ENCODE peak calls at places on chromosomes 16 and 17, in seven cellular contexts. U is Peyer's patch, G is PC-3, E is A673, L is adrenal gland, B is transverse colon, R is cardiac fibroblast. N is an unnamed sample.

GRCh38 chr17:48609754-48610281 is 999 bp downstream of the HOXB7 start:
- DNase-seq in B (no peak), G (no peak), L (no peak), R (no peak), E (no peak), U (no peak), N (no peak)

GRCh38 chr16:10817963-10818941 is at the start of gene TVP23A:
- DNase-seq in L (no peak), E (no peak), G (no peak), U (no peak), B (no peak), R (no peak), N (no peak)

GRCh38 chr17:19013226-19013625 is 8.7 kb upstream of the FAM83G start:
- DNase-seq in E (no peak), R (no peak), U (no peak), B (no peak), G (no peak), L (no peak), N (no peak)

GRCh38 chr17:63926164-63926563 is 6.0 kb downstream of the CD79B start:
- DNase-seq in G (no peak), E (no peak), L (no peak), U (no peak), B (no peak), R (no peak), N (no peak)

GRCh38 chr17:80777274-80777673 is 214.4 kb upstream of the CHMP6 start:
- DNase-seq in R (no peak), L (no peak), E (peak), U (no peak), G (no peak), B (no peak), N (no peak)

GRCh38 chr16:6160871-6161270 is 1063.3 kb upstream of the EEF2KMT start:
- DNase-seq in U (no peak), L (no peak), R (no peak), G (no peak), E (no peak), B (no peak), N (no peak)

GRCh38 chr17:44782349-44782850 is 23.6 kb downstream of the ADAM11 start:
- DNase-seq in L (no peak), U (no peak), E (no peak), G (no peak), B (no peak), R (no peak), N (no peak)

GRCh38 chr17:50346313-50347086 is 574 bp downstream of the XYLT2 start:
- DNase-seq in R (no peak), G (peak), U (peak), B (peak), L (peak), E (no peak), N (peak)

GRCh38 chr16:31502981-31503380 is 5.2 kb downstream of the RUSF1 start:
- DNase-seq in U (no peak), R (peak), B (no peak), E (no peak), L (no peak), G (no peak), N (no peak)

GRCh38 chr16:67966549-67967182 is 1.8 kb downstream of the SLC12A4 start:
- DNase-seq in B (no peak), G (no peak), U (no peak), L (peak), R (peak), E (no peak), N (no peak)

GRCh38 chr16:3562914-3563480 is 14.2 kb downstream of the NLRC3 start:
- DNase-seq in U (no peak), G (no peak), B (no peak), L (no peak), E (no peak), R (no peak), N (no peak)

GRCh38 chr17:81867952-81868673 is 3.0 kb downstream of the ARHGDIA start:
- DNase-seq in R (no peak), B (peak), E (no peak), L (no peak), G (no peak), U (no peak), N (no peak)

GRCh38 chr16:180101-180920 is at the start of gene HBQ1:
- DNase-seq in R (peak), E (peak), G (no peak), B (no peak), U (peak), L (no peak), N (no peak)

GRCh38 chr16:8964462-8964861 is 756 bp upstream of the USP7 start:
- DNase-seq in G (no peak), B (no peak), E (no peak), L (no peak), R (no peak), U (no peak), N (no peak)

GRCh38 chr17:69175812-69176517 is 34.3 kb upstream of the ABCA6 start:
- DNase-seq in B (no peak), G (peak), L (no peak), E (peak), U (no peak), R (peak), N (no peak)

GRCh38 chr17:8611135-8611534 is 19.4 kb downstream of the MYH10 start:
- DNase-seq in E (no peak), G (no peak), U (no peak), R (peak), B (no peak), L (no peak), N (no peak)

GRCh38 chr16:67445913-67446907 is 15.3 kb downstream of the HSD11B2 start:
- DNase-seq in E (no peak), G (no peak), B (peak), U (peak), R (no peak), L (no peak), N (no peak)

GRCh38 chr17:66702106-66702936 is 132.6 kb upstream of the CACNG5 start:
- DNase-seq in G (peak), B (no peak), L (no peak), E (no peak), U (no peak), R (peak), N (no peak)

GRCh38 chr17:8894673-8895578 is 27.5 kb upstream of the PIK3R6 start:
- DNase-seq in R (peak), U (peak), G (peak), E (peak), B (peak), L (peak), N (peak)

GRCh38 chr17:78884148-78884870 is 18.7 kb downstream of the CEP295NL start:
- DNase-seq in B (no peak), G (no peak), L (peak), E (no peak), U (no peak), R (no peak), N (no peak)

GRCh38 chr16:4316103-4316731 is 350 bp downstream of the GLIS2 start:
- DNase-seq in L (no peak), R (peak), B (no peak), E (peak), U (no peak), G (peak), N (no peak)

GRCh38 chr17:7260151-7260550 is 2.1 kb downstream of the CLDN7 start:
- DNase-seq in L (no peak), E (no peak), B (peak), U (no peak), G (no peak), R (no peak), N (no peak)

GRCh38 chr16:68070811-68071546 is 14.2 kb upstream of the NFATC3 start:
- DNase-seq in G (no peak), B (no peak), L (no peak), U (peak), E (no peak), R (no peak), N (peak)

GRCh38 chr17:83144421-83145357 is 65.3 kb downstream of the METRNL start:
- DNase-seq in E (no peak), L (no peak), B (no peak), G (no peak), U (no peak), R (no peak), N (no peak)

GRCh38 chr16:3606441-3606840 is 5.0 kb downstream of the SLX4 start:
- DNase-seq in U (peak), G (no peak), B (no peak), E (no peak), L (no peak), R (no peak), N (no peak)

GRCh38 chr17:81057777-81058176 is 22.8 kb downstream of the BAIAP2 start:
- DNase-seq in B (no peak), L (no peak), R (no peak), U (no peak), G (no peak), E (no peak), N (no peak)

GRCh38 chr16:27195941-27196595 is 7.3 kb upstream of the KDM8 start:
- DNase-seq in L (no peak), E (no peak), G (no peak), R (no peak), B (no peak), U (no peak), N (no peak)

GRCh38 chr16:2769100-2769529 is 8.0 kb downstream of the ELOB start:
- DNase-seq in G (no peak), R (no peak), E (no peak), B (no peak), L (no peak), U (no peak), N (no peak)

GRCh38 chr16:71594000-71594646 is 17.2 kb upstream of the TAT start:
- DNase-seq in R (no peak), U (no peak), B (no peak), L (no peak), G (no peak), E (no peak), N (no peak)

GRCh38 chr17:18246880-18247612 is 11.5 kb downstream of the FLII start:
- DNase-seq in L (peak), R (peak), E (peak), B (peak), U (peak), G (peak), N (peak)

GRCh38 chr17:32445075-32445427 is 741 bp downstream of the PSMD11 start:
- DNase-seq in G (peak), U (peak), R (peak), E (peak), B (peak), L (peak), N (peak)

GRCh38 chr17:72376486-72377345 is 255.9 kb downstream of the SOX9 start:
- DNase-seq in U (no peak), B (no peak), L (no peak), G (no peak), E (peak), R (no peak), N (no peak)

GRCh38 chr16:10938321-10938720 is 3.9 kb downstream of the DEXI start:
- DNase-seq in U (peak), E (no peak), L (no peak), B (no peak), R (no peak), G (no peak), N (peak)

GRCh38 chr16:68281368-68282063 is 17.2 kb downstream of the SLC7A6 start:
- DNase-seq in U (no peak), B (no peak), L (no peak), R (no peak), G (no peak), E (no peak), N (no peak)

GRCh38 chr17:45098081-45098868 is 34.0 kb downstream of the PLCD3 start:
- DNase-seq in L (no peak), U (no peak), G (no peak), R (no peak), B (no peak), E (no peak), N (no peak)

GRCh38 chr17:75194879-75195278 is 10.6 kb upstream of the NUP85 start:
- DNase-seq in G (no peak), U (no peak), E (no peak), R (no peak), L (no peak), B (no peak), N (no peak)

GRCh38 chr17:46832945-46833839 is 14.7 kb upstream of the WNT3 start:
- DNase-seq in E (no peak), G (peak), L (peak), B (no peak), R (peak), U (no peak), N (no peak)

GRCh38 chr17:10698116-10698818 is 873 bp downstream of the ADPRM start:
- DNase-seq in G (peak), E (peak), U (no peak), R (peak), L (no peak), B (no peak), N (peak)

GRCh38 chr16:81101702-81102101 is 5.5 kb upstream of the GCSH start:
- DNase-seq in E (no peak), B (no peak), L (no peak), G (no peak), R (no peak), U (no peak), N (no peak)

GRCh38 chr16:81107506-81107905 is 11.3 kb upstream of the GCSH start:
- DNase-seq in R (no peak), U (no peak), L (no peak), E (no peak), G (no peak), B (no peak), N (no peak)

GRCh38 chr16:81112453-81112852 is 16.3 kb upstream of the GCSH start:
- DNase-seq in L (no peak), R (no peak), U (no peak), E (no peak), G (no peak), B (no peak), N (no peak)

GRCh38 chr16:81105946-81106345 is 9.8 kb upstream of the GCSH start:
- DNase-seq in B (no peak), R (no peak), G (no peak), U (no peak), L (no peak), E (no peak), N (no peak)

GRCh38 chr16:81106826-81107503 is 10.8 kb upstream of the GCSH start:
- DNase-seq in E (no peak), L (no peak), B (no peak), R (no peak), G (no peak), U (no peak), N (no peak)
- H3K4me3 ChIP-seq in E (no peak), L (no peak), B (no peak), R (no peak), G (no peak), U (no peak), N (no peak)

DNA sequence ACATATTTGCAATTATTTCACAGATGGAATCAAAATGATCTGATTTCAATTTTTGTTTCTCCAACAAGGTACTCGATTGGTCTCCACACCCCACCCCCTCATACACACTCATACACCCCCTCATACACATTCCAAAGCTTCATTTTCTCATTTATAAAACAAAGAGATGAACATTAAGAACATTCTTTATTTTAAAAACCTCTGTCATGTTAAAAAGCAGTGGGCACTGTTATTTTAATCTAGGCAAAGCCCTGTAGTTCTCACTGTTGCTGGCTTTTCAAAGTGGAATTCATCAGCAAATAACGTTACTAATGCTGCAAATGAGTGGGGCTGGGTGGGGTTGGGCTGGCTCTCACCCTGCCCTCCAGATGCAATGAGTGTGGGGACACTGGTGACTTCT is 289.6 kb upstream of the ASIC2 start:
- DNase-seq in E (no peak), G (no peak), B (no peak), L (no peak), U (no peak), R (no peak), N (no peak)
- TF ChIP-seq CTCF in E (no peak), G (no peak), B (no peak), L (no peak), U (no peak), R (no peak), N (no peak)

DNA sequence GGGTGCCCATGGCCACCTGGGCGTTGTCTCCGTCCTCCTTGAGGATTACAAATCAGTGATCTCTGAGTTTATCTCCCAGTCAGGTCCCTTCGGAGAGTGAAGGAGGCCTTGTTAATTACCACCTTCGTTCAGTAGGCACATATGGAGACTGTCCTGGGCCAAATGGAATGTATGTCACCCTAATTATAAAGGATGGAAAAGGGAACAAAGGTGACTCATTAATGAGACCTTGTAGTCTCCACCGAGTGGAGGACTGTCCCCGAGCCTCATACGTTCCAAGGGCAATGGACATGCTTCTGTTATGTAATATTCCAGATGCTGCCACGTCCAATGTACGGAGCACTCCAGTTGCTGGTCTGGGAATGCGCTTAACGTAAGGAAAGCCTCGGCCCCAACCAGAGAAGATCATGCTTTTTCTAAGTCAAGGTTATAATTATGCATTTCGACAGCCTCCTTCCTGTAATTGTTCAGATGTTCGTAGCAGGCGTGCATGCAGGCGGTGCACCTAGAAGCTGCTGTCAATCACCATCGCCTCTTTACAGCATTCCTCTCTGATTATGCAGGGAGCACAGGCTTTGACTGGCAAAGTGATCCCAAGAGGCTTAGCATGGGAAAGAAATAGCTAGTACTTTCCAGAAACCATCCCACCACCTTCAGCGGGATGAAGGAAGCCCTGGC is 22.4 kb upstream of the SEC14L1 start:
- DNase-seq in E (no peak), G (no peak), L (peak), U (no peak), R (peak), B (no peak), N (no peak)
- H3K4me3 ChIP-seq in E (no peak), G (no peak), L (no peak), U (no peak), R (no peak), B (no peak), N (no peak)

GRCh38 chr17:15262291-15263205 is 2.6 kb downstream of the PMP22 start:
- DNase-seq in U (peak), B (peak), L (peak), R (peak), E (no peak), G (peak), N (no peak)

GRCh38 chr17:15264542-15264941 is 584 bp downstream of the PMP22 start:
- DNase-seq in B (peak), E (no peak), G (peak), L (no peak), U (peak), R (no peak), N (no peak)

GRCh38 chr17:15261818-15262290 is 3.3 kb downstream of the PMP22 start:
- DNase-seq in U (no peak), B (peak), E (peak), L (no peak), G (peak), R (peak), N (no peak)

GRCh38 chr17:15263680-15264079 is 1.4 kb downstream of the PMP22 start:
- DNase-seq in B (no peak), E (no peak), G (peak), L (no peak), U (no peak), R (peak), N (no peak)

DNA sequence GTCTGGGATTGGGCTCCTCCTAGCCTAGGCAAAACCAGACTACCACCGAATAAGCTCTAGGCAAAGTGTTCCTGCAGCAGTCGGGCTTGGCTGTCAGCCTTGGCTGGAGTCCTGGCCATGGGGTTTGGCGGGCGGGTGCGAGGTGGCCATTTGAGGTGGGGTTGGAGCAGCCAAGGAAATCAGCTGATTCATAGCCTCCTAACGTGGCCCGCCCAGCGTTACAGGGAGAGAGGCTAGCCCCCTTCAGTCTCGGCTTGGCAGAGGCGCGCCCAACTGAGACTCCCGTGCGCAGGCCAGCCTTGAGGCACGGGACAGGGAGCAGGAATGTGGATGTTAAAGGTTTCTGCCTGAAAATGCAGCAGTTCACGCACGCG is 1.9 kb downstream of the PMP22 start:
- DNase-seq in E (peak), R (peak), B (peak), L (peak), U (peak), G (peak), N (no peak)
- TF ChIP-seq CTCF in E (no peak), R (peak), B (no peak), L (no peak), U (no peak), G (no peak), N (no peak)